ENCODE peak calls at places on chromosomes 5 and 9, in five cellular contexts. One of them, this sample, is unnamed. For H3K4me1, the result is how much of the 10 kb centered on the place peaks cover.

GRCh38 chr5:178469011-178469974 is 120.9 kb downstream of the COL23A1 start:
- DNase-seq in SK-N-SH: peak
- DNase-seq in BE2C: no peak
- DNase-seq in upper lobe of left lung: no peak
- DNase-seq in kidney: no peak
- DNase-seq in this sample: peak

GRCh38 chr9:71353723-71354122 is 232.3 kb upstream of the TRPM3 start:
- DNase-seq in BE2C: no peak
- DNase-seq in kidney: no peak
- DNase-seq in upper lobe of left lung: no peak
- DNase-seq in SK-N-SH: no peak
- DNase-seq in this sample: no peak

GRCh38 chr5:177545487-177546261 is 8.7 kb downstream of the FAM193B start:
- DNase-seq in kidney: no peak
- DNase-seq in SK-N-SH: no peak
- DNase-seq in upper lobe of left lung: no peak
- DNase-seq in BE2C: no peak
- DNase-seq in this sample: no peak

GRCh38 chr5:111070272-111071134 is 1.0 kb upstream of the TSLP start:
- DNase-seq in upper lobe of left lung: peak
- DNase-seq in BE2C: peak
- DNase-seq in SK-N-SH: no peak
- DNase-seq in kidney: peak
- DNase-seq in this sample: no peak

GRCh38 chr9:70924380-70924779 is 197.0 kb downstream of the TRPM3 start:
- DNase-seq in SK-N-SH: no peak
- DNase-seq in upper lobe of left lung: no peak
- DNase-seq in kidney: no peak
- DNase-seq in BE2C: no peak
- DNase-seq in this sample: no peak

GRCh38 chr5:1784197-1785050 is 15.2 kb downstream of the MRPL36 start:
- DNase-seq in kidney: peak
- DNase-seq in BE2C: no peak
- DNase-seq in upper lobe of left lung: no peak
- DNase-seq in SK-N-SH: no peak
- DNase-seq in this sample: no peak

GRCh38 chr9:132582276-132582785 is at the start of gene BARHL1:
- DNase-seq in upper lobe of left lung: no peak
- DNase-seq in SK-N-SH: peak
- DNase-seq in kidney: no peak
- DNase-seq in BE2C: no peak
- DNase-seq in this sample: no peak

GRCh38 chr5:1291611-1292080 is 3.2 kb downstream of the TERT start:
- DNase-seq in SK-N-SH: no peak
- DNase-seq in upper lobe of left lung: no peak
- DNase-seq in kidney: peak
- DNase-seq in BE2C: no peak
- DNase-seq in this sample: no peak

GRCh38 chr5:151019331-151019730 is 1.1 kb upstream of the GPX3 start:
- DNase-seq in kidney: no peak
- DNase-seq in upper lobe of left lung: no peak
- DNase-seq in BE2C: no peak
- DNase-seq in SK-N-SH: no peak
- DNase-seq in this sample: no peak

GRCh38 chr5:127442085-127442484 is 75.4 kb upstream of the PRRC1 start:
- DNase-seq in SK-N-SH: peak
- DNase-seq in BE2C: no peak
- DNase-seq in kidney: no peak
- DNase-seq in upper lobe of left lung: no peak
- DNase-seq in this sample: no peak

GRCh38 chr9:124366476-124367220 is 48.6 kb downstream of the PSMB7 start:
- DNase-seq in kidney: no peak
- DNase-seq in BE2C: no peak
- DNase-seq in upper lobe of left lung: no peak
- DNase-seq in SK-N-SH: no peak
- DNase-seq in this sample: no peak

GRCh38 chr5:174501461-174502069 is 222.8 kb upstream of the MSX2 start:
- DNase-seq in SK-N-SH: no peak
- DNase-seq in kidney: no peak
- DNase-seq in BE2C: no peak
- DNase-seq in upper lobe of left lung: no peak
- DNase-seq in this sample: no peak

GRCh38 chr5:141821430-141821925 is 56.7 kb downstream of the PCDH1 start:
- DNase-seq in kidney: no peak
- DNase-seq in SK-N-SH: peak
- DNase-seq in BE2C: peak
- DNase-seq in upper lobe of left lung: no peak
- DNase-seq in this sample: no peak

GRCh38 chr5:60492958-60493357 is 207.0 kb downstream of the DEPDC1B start:
- DNase-seq in SK-N-SH: no peak
- DNase-seq in BE2C: no peak
- DNase-seq in upper lobe of left lung: no peak
- DNase-seq in kidney: no peak
- DNase-seq in this sample: no peak

GRCh38 chr5:94347130-94347529 is 271.3 kb downstream of the KIAA0825 start:
- DNase-seq in SK-N-SH: no peak
- DNase-seq in upper lobe of left lung: no peak
- DNase-seq in kidney: no peak
- DNase-seq in BE2C: no peak
- DNase-seq in this sample: no peak

GRCh38 chr9:131478421-131478868 is 24.3 kb upstream of the POMT1 start:
- DNase-seq in kidney: peak
- DNase-seq in SK-N-SH: peak
- DNase-seq in BE2C: peak
- DNase-seq in upper lobe of left lung: no peak
- DNase-seq in this sample: no peak

GRCh38 chr5:57349214-57349613 is 133.4 kb downstream of the ACTBL2 start:
- DNase-seq in BE2C: no peak
- DNase-seq in SK-N-SH: no peak
- DNase-seq in kidney: no peak
- DNase-seq in upper lobe of left lung: no peak
- DNase-seq in this sample: no peak

GRCh38 chr9:89564257-89564878 is 40.4 kb upstream of the GADD45G start:
- DNase-seq in upper lobe of left lung: no peak
- DNase-seq in SK-N-SH: peak
- DNase-seq in BE2C: peak
- DNase-seq in kidney: no peak
- DNase-seq in this sample: no peak

GRCh38 chr5:37637165-37637845 is 202.5 kb downstream of the GDNF start:
- DNase-seq in kidney: no peak
- DNase-seq in SK-N-SH: no peak
- DNase-seq in upper lobe of left lung: no peak
- DNase-seq in BE2C: no peak
- DNase-seq in this sample: no peak

GRCh38 chr5:141778211-141778610 is 96.2 kb upstream of the ARAP3 start:
- DNase-seq in SK-N-SH: no peak
- DNase-seq in BE2C: peak
- DNase-seq in upper lobe of left lung: no peak
- DNase-seq in kidney: peak
- DNase-seq in this sample: no peak

GRCh38 chr9:128910906-128911305 is 9.9 kb upstream of the PHYHD1 start:
- DNase-seq in SK-N-SH: no peak
- DNase-seq in kidney: no peak
- DNase-seq in BE2C: no peak
- DNase-seq in upper lobe of left lung: no peak
- DNase-seq in this sample: no peak

GRCh38 chr9:70020217-70020616 is 23.4 kb upstream of the MAMDC2 start:
- DNase-seq in BE2C: no peak
- DNase-seq in upper lobe of left lung: no peak
- DNase-seq in SK-N-SH: no peak
- DNase-seq in kidney: no peak
- DNase-seq in this sample: no peak

GRCh38 chr5:24065786-24066185 is 558.4 kb downstream of the PRDM9 start:
- DNase-seq in SK-N-SH: no peak
- DNase-seq in upper lobe of left lung: no peak
- DNase-seq in kidney: no peak
- DNase-seq in BE2C: no peak
- DNase-seq in this sample: no peak

GRCh38 chr5:169701910-169702451 is 64.9 kb downstream of the DOCK2 start:
- DNase-seq in upper lobe of left lung: no peak
- DNase-seq in SK-N-SH: peak
- DNase-seq in BE2C: no peak
- DNase-seq in kidney: no peak
- DNase-seq in this sample: no peak

GRCh38 chr5:138955672-138956295 is 80.6 kb upstream of the LRRTM2 start:
- DNase-seq in upper lobe of left lung: no peak
- DNase-seq in SK-N-SH: no peak
- DNase-seq in BE2C: no peak
- DNase-seq in kidney: peak
- DNase-seq in this sample: no peak

GRCh38 chr5:143010335-143010734 is 240.2 kb downstream of the ARHGAP26 start:
- DNase-seq in upper lobe of left lung: no peak
- DNase-seq in BE2C: no peak
- DNase-seq in kidney: no peak
- DNase-seq in SK-N-SH: no peak
- DNase-seq in this sample: no peak

GRCh38 chr9:34507556-34507955 is 15.2 kb downstream of the ENHO start:
- DNase-seq in upper lobe of left lung: no peak
- DNase-seq in BE2C: no peak
- DNase-seq in SK-N-SH: no peak
- DNase-seq in kidney: no peak
- DNase-seq in this sample: no peak

GRCh38 chr5:65539827-65540226 is 23.1 kb downstream of the CENPK start:
- DNase-seq in SK-N-SH: no peak
- DNase-seq in upper lobe of left lung: no peak
- DNase-seq in BE2C: no peak
- DNase-seq in kidney: no peak
- DNase-seq in this sample: no peak

GRCh38 chr9:120855827-120856636 is 13.3 kb upstream of the PSMD5 start:
- DNase-seq in kidney: no peak
- DNase-seq in SK-N-SH: no peak
- DNase-seq in BE2C: no peak
- DNase-seq in upper lobe of left lung: no peak
- DNase-seq in this sample: no peak

GRCh38 chr5:172150514-172151425 is 37.3 kb downstream of the STK10 start:
- DNase-seq in BE2C: no peak
- DNase-seq in upper lobe of left lung: no peak
- DNase-seq in kidney: peak
- DNase-seq in SK-N-SH: no peak
- DNase-seq in this sample: peak

DNA sequence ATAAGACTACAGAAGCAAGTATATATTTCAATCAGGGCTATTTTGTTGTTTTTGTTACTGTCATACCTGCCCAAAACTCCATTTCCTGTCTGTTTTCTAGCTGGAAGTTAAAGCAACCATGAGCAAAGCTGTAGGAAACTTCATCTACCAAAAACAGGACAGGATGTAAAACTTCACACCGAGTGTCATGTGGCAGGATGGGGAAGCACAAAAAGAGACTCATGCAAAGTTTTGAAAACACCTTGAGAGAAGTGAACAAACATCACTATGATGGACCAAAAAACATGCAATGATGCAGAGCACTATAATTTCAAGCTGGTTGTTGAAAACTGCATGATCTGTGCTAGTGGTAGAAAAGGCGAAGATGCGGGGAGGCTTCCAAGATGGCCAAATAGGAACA is 6.3 kb upstream of the GZMA start:
- DNase-seq in kidney: no peak
- DNase-seq in BE2C: no peak
- DNase-seq in upper lobe of left lung: no peak
- DNase-seq in SK-N-SH: no peak
- DNase-seq in this sample: no peak
- TF ChIP-seq CTCF in kidney: no peak
- TF ChIP-seq CTCF in BE2C: no peak
- TF ChIP-seq CTCF in upper lobe of left lung: no peak
- TF ChIP-seq CTCF in SK-N-SH: no peak
- TF ChIP-seq CTCF in this sample: no peak

DNA sequence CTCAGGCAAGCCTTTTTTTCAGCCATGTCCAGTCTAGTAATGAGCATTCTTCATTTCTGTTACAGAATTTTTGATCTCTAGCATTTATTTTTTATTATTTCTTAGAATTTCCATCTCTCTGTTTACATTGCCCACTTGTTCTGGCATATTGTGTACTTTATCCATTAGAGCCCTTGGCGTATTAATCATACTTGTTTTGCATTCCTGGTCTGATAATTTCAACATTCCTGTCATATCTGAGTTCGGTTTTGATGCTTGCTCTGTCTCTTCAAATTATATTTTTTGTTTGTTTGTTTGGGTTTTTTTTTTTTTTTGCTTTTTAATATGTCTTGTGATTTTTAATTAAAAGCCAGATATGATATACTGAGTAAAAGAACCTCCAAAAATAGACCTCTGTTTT is 23.0 kb upstream of the JAK2 start:
- DNase-seq in kidney: no peak
- DNase-seq in SK-N-SH: no peak
- DNase-seq in BE2C: no peak
- DNase-seq in upper lobe of left lung: no peak
- DNase-seq in this sample: no peak
- H3K4me1 ChIP-seq in kidney: under half
- H3K4me1 ChIP-seq in SK-N-SH: under half
- H3K4me1 ChIP-seq in BE2C: under half
- H3K4me1 ChIP-seq in upper lobe of left lung: under half
- H3K4me1 ChIP-seq in this sample: under half

GRCh38 chr5:75235711-75236110 is 967 bp downstream of the ANKRD31 start:
- DNase-seq in BE2C: no peak
- DNase-seq in SK-N-SH: peak
- DNase-seq in kidney: no peak
- DNase-seq in upper lobe of left lung: no peak
- DNase-seq in this sample: no peak
- H3K4me3 ChIP-seq in BE2C: no peak
- H3K4me3 ChIP-seq in SK-N-SH: no peak
- H3K4me3 ChIP-seq in kidney: no peak
- H3K4me3 ChIP-seq in upper lobe of left lung: no peak
- H3K4me3 ChIP-seq in this sample: no peak

GRCh38 chr5:16841416-16841815 is 94.7 kb downstream of the MYO10 start:
- DNase-seq in SK-N-SH: no peak
- DNase-seq in BE2C: no peak
- DNase-seq in upper lobe of left lung: no peak
- DNase-seq in kidney: no peak
- DNase-seq in this sample: no peak

GRCh38 chr5:16849821-16850220 is 86.3 kb downstream of the MYO10 start:
- DNase-seq in BE2C: no peak
- DNase-seq in SK-N-SH: no peak
- DNase-seq in kidney: no peak
- DNase-seq in upper lobe of left lung: no peak
- DNase-seq in this sample: no peak

GRCh38 chr5:16849181-16849580 is 86.9 kb downstream of the MYO10 start:
- DNase-seq in upper lobe of left lung: no peak
- DNase-seq in SK-N-SH: no peak
- DNase-seq in BE2C: no peak
- DNase-seq in kidney: no peak
- DNase-seq in this sample: no peak

GRCh38 chr5:16842916-16843315 is 93.2 kb downstream of the MYO10 start:
- DNase-seq in upper lobe of left lung: no peak
- DNase-seq in SK-N-SH: no peak
- DNase-seq in BE2C: no peak
- DNase-seq in kidney: peak
- DNase-seq in this sample: no peak

DNA sequence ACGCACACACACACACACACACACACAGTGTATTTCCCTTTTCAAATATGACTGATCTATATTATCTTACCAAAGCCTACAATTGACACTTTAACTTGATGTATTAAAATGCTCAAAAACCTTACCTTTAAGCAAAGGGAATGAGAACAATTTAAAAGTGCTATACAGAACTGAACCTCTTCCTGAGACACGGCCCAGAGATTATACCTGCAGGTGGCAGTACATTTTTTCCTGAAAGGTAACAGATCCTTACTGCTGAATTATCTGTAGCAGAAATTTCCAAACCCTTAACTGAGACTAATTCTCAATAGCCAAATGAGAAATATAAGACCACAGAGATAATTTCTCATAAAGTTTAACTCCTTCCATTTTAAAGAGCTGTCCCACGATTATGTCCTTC is 91.1 kb downstream of the MYO10 start:
- DNase-seq in BE2C: no peak
- DNase-seq in SK-N-SH: no peak
- DNase-seq in upper lobe of left lung: no peak
- DNase-seq in kidney: no peak
- DNase-seq in this sample: no peak
- TF ChIP-seq CTCF in BE2C: peak
- TF ChIP-seq CTCF in SK-N-SH: peak
- TF ChIP-seq CTCF in upper lobe of left lung: no peak
- TF ChIP-seq CTCF in kidney: no peak
- TF ChIP-seq CTCF in this sample: no peak

This sample was measured in suprapubic skin.